ENCODE peak calls at places on chromosomes 11 and 22, in ten cellular contexts. U is left ventricle myocardium inferior; Q is effector memory CD4-positive, alpha-beta T cell; N is body of pancreas; R is Caco-2; J is HAP-1; P is transverse colon; X is HCT116; H is CD4-positive, CD25-positive, alpha-beta regulatory T cell; I is mesendoderm. F is an unnamed sample. For H3K4me1 and H3K36me3, the result is how much of the 10 kb centered on the place peaks cover.

GRCh38 chr22:42763965-42764480 is 43.4 kb upstream of the A4GALT start:
- DNase-seq in P (no peak), U (no peak), Q (no peak), J (no peak), H (no peak), R (no peak), N (no peak), X (no peak), I (no peak), F (no peak)

GRCh38 chr11:1876361-1877063 is 15.2 kb downstream of the PRR33 start:
- DNase-seq in Q (no peak), J (no peak), P (peak), H (no peak), R (peak), I (peak), U (peak), N (peak), X (no peak), F (no peak)

GRCh38 chr11:119800619-119801018 is 71.6 kb upstream of the NECTIN1 start:
- DNase-seq in P (no peak), X (no peak), J (no peak), R (no peak), H (no peak), I (no peak), Q (no peak), N (no peak), U (no peak), F (no peak)

GRCh38 chr11:14500181-14500651 is 605 bp upstream of the COPB1 start:
- DNase-seq in H (peak), U (peak), P (peak), I (peak), R (peak), N (peak), Q (peak), X (no peak), J (peak), F (peak)

GRCh38 chr11:13427440-13427839 is 35.6 kb downstream of the BTBD10 start:
- DNase-seq in H (no peak), R (no peak), I (no peak), P (no peak), J (no peak), N (no peak), U (no peak), X (no peak), Q (no peak), F (no peak)

GRCh38 chr11:2564008-2564530 is 119.3 kb downstream of the KCNQ1 start:
- DNase-seq in N (no peak), P (no peak), U (peak), X (no peak), Q (no peak), J (no peak), H (no peak), R (no peak), I (no peak), F (no peak)

GRCh38 chr22:31969789-31970489 is 25.6 kb downstream of the YWHAH start:
- DNase-seq in U (peak), H (peak), X (peak), N (peak), J (peak), R (peak), Q (peak), I (peak), P (peak), F (no peak)

GRCh38 chr11:35529971-35530495 is 4.6 kb upstream of the PAMR1 start:
- DNase-seq in J (no peak), R (no peak), U (peak), X (no peak), I (peak), N (peak), Q (no peak), H (no peak), P (no peak), F (no peak)

GRCh38 chr11:103024086-103024485 is 67.9 kb downstream of the DCUN1D5 start:
- DNase-seq in P (no peak), H (no peak), N (no peak), Q (no peak), J (no peak), X (no peak), U (no peak), I (no peak), R (no peak), F (no peak)

GRCh38 chr11:86360775-86361395 is 13.8 kb upstream of the CCDC81 start:
- DNase-seq in R (peak), H (no peak), N (no peak), X (peak), I (peak), U (no peak), P (no peak), Q (no peak), J (peak), F (peak)

GRCh38 chr22:17578129-17578754 is 14.9 kb downstream of the SLC25A18 start:
- DNase-seq in N (peak), J (no peak), P (peak), H (no peak), R (no peak), Q (no peak), I (no peak), U (peak), X (no peak), F (no peak)

GRCh38 chr11:102560555-102561011 is 30.0 kb upstream of the MMP7 start:
- DNase-seq in U (no peak), R (no peak), I (no peak), N (no peak), X (no peak), Q (no peak), J (no peak), P (peak), H (peak), F (no peak)

GRCh38 chr11:64888406-64888757 is 10.0 kb upstream of the EHD1 start:
- DNase-seq in H (no peak), X (no peak), N (no peak), U (no peak), I (no peak), Q (no peak), R (no peak), J (no peak), P (no peak), F (no peak)
- H3K4me1 ChIP-seq in H (under half), X (under half), N (half or more), U (half or more), I (under half), Q (under half), R (half or more), J (under half), P (under half), F (under half)

DNA sequence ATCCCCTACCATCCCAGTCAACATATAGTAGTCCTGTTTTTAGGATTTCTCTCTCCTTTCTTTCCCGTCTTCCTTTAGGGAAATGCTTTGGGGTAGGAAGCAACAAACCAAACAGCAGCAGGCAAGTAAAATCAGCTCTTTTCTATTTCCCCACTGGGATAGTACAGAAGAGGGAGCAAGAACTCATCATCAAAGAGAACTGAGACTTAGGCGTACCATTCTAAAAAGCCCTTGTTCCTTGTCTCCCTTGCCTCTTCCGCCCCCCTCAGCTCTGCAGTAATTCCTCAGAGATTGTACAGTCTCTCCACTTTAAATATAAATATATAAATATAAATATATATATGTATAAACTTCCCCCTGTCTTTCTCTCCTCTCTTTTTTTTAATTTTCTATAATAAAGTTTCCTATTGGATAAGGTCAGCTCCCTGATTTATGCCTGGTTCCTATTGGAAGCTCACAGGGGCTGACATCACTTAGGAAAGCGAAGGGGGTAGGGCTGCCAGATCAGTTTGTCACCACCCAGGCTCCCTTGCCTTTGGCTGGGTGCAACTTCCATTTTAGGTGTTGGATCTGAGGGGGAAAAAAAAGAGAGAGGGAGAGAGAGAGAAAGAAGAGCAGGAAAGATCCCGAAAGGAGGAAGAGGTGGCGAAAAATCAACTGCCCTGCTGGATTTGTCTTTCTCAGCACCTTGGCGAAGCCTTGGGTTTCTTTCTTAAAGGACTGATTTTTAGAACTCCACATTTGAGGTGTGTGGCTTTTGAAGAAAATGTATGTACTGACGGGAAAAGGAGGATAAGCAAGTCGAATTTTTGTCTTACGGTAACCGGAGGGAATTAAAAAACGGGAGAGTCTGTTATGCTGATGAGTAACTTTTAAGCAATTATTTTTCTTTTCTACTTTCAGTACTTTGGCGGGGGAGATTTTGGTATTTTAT is at the start of gene CTNND1:
- DNase-seq in U (peak), N (peak), Q (no peak), I (peak), R (peak), J (peak), H (no peak), X (peak), P (peak), F (peak)
- H3K36me3 ChIP-seq in U (under half), N (under half), Q (under half), I (under half), R (under half), J (under half), H (under half), X (under half), P (under half), F (under half)

GRCh38 chr11:8477680-8478079 is 116.3 kb downstream of the STK33 start:
- DNase-seq in J (no peak), N (no peak), P (no peak), H (no peak), I (no peak), Q (no peak), U (no peak), R (no peak), X (no peak), F (no peak)
- H3K4me1 ChIP-seq in J (under half), N (under half), P (under half), H (under half), I (under half), Q (under half), U (under half), R (under half), X (under half), F (under half)

DNA sequence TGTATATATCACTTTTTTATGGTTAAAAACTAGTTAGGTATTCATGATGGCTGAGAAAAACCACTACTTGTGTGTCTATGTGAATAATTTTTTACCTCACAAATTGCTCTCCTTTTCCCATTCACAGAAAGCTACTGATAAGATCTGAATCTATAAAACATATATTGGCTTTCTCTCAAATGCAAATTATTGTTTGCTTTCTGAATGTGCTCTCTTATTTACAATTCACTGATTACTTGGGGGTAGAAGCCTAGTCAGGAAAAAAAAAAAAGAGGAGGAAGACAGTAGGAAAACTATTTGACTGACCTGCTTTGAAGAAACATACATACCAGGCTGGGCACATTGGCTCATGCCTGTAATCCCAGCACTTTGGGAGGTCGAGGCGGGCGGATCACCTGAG is 20.5 kb downstream of the PGM2L1 start:
- DNase-seq in N (no peak), Q (no peak), P (no peak), X (no peak), R (no peak), U (no peak), J (peak), I (no peak), H (no peak), F (no peak)
- H3K36me3 ChIP-seq in N (under half), Q (under half), P (under half), X (under half), R (under half), U (under half), J (under half), I (under half), H (under half), F (under half)

GRCh38 chr22:44711236-44711560 is 9.2 kb downstream of the PRR5 start:
- DNase-seq in U (no peak), H (no peak), N (no peak), J (no peak), P (no peak), I (no peak), X (no peak), Q (no peak), R (no peak), F (no peak)
- H3K4me1 ChIP-seq in U (under half), H (under half), N (under half), J (under half), P (under half), I (under half), X (under half), Q (under half), R (under half), F (under half)

F was measured in Panc1.